ENCODE peak calls at places on chromosome 9, in seven cellular contexts. O is prostate gland, U is stomach, L is spleen, V is sigmoid colon, E is endothelial cell of umbilical vein, X is vagina. B is an unnamed sample.

GRCh38 chr9:118809160-118809625 is 560.0 kb downstream of the BRINP1 start:
- DNase-seq in O (no peak), U (no peak), L (peak), X (no peak), E (no peak), V (no peak), B (no peak)

GRCh38 chr9:86946712-86947145 is 577 bp downstream of the GAS1 start:
- DNase-seq in E (peak), O (peak), U (peak), X (no peak), L (peak), V (peak), B (no peak)

GRCh38 chr9:92763721-92764380 is 782 bp downstream of the BICD2 start:
- DNase-seq in O (no peak), U (no peak), X (no peak), E (peak), L (peak), V (peak), B (peak)

GRCh38 chr9:18238752-18239151 is 235.2 kb upstream of the ADAMTSL1 start:
- DNase-seq in V (no peak), U (no peak), L (no peak), E (peak), O (no peak), X (no peak), B (no peak)

GRCh38 chr9:117734523-117735314 is 30.5 kb downstream of the TLR4 start:
- DNase-seq in L (no peak), X (no peak), E (no peak), U (no peak), V (no peak), O (no peak), B (no peak)

GRCh38 chr9:106945727-106946690 is 83.0 kb downstream of the ZNF462 start:
- DNase-seq in O (no peak), U (no peak), L (no peak), V (no peak), X (no peak), E (peak), B (no peak)

GRCh38 chr9:133188006-133188842 is 20.8 kb downstream of the OBP2B start:
- DNase-seq in L (peak), O (no peak), E (no peak), U (no peak), X (no peak), V (peak), B (no peak)

GRCh38 chr9:108612510-108612909 is 243.3 kb downstream of the ACTL7B start:
- DNase-seq in U (no peak), O (no peak), V (no peak), X (no peak), L (no peak), E (no peak), B (no peak)

GRCh38 chr9:20315672-20316071 is 306.6 kb downstream of the MLLT3 start:
- DNase-seq in U (no peak), O (no peak), E (no peak), L (no peak), V (no peak), X (no peak), B (no peak)

GRCh38 chr9:86288501-86288900 is 6.2 kb upstream of the ISCA1 start:
- DNase-seq in O (no peak), U (no peak), E (no peak), L (no peak), X (no peak), V (no peak), B (no peak)

GRCh38 chr9:18799420-18799819 is 233.6 kb downstream of the SAXO1 start:
- DNase-seq in E (no peak), L (no peak), V (no peak), X (no peak), O (no peak), U (no peak), B (no peak)

GRCh38 chr9:128838338-128838737 is 8.7 kb upstream of the SPOUT1 start:
- DNase-seq in L (no peak), X (no peak), O (no peak), V (no peak), U (no peak), E (no peak), B (no peak)

GRCh38 chr9:18976368-18977238 is 56.4 kb downstream of the SAXO1 start:
- DNase-seq in V (no peak), O (no peak), L (no peak), U (peak), E (peak), X (no peak), B (no peak)

GRCh38 chr9:16421534-16421933 is 448.9 kb downstream of the BNC2 start:
- DNase-seq in E (no peak), X (no peak), O (no peak), V (no peak), L (no peak), U (no peak), B (no peak)

GRCh38 chr9:12494411-12494810 is 198.8 kb upstream of the TYRP1 start:
- DNase-seq in E (no peak), L (no peak), V (no peak), O (no peak), U (no peak), X (no peak), B (no peak)

GRCh38 chr9:99181621-99182020 is 40.1 kb downstream of the ALG2 start:
- DNase-seq in U (no peak), O (no peak), L (no peak), V (no peak), X (no peak), E (no peak), B (no peak)

GRCh38 chr9:85892406-85892805 is 48.5 kb upstream of the NAA35 start:
- DNase-seq in V (no peak), U (no peak), E (no peak), L (no peak), O (no peak), X (no peak), B (no peak)

GRCh38 chr9:31034311-31034710 is 1350.1 kb upstream of the ACO1 start:
- DNase-seq in V (no peak), E (no peak), U (no peak), L (no peak), X (no peak), O (no peak), B (no peak)

GRCh38 chr9:110115868-110116542 is 92.0 kb downstream of the C9orf152 start:
- DNase-seq in E (no peak), V (no peak), X (no peak), L (no peak), O (no peak), U (no peak), B (no peak)

GRCh38 chr9:124297553-124297905 is 39.8 kb downstream of the NEK6 start:
- DNase-seq in E (peak), U (peak), L (no peak), V (peak), X (no peak), O (peak), B (no peak)
- TF ChIP-seq POLR2AphosphoS5 in E (peak), U (no peak), L (peak), V (peak), X (peak), O (peak), B (no peak)

GRCh38 chr9:114386886-114387677 is 700 bp downstream of the AKNA start:
- DNase-seq in X (no peak), V (peak), L (peak), E (no peak), U (peak), O (no peak), B (no peak)
- TF ChIP-seq POLR2AphosphoS5 in X (no peak), V (no peak), L (peak), E (no peak), U (no peak), O (no peak), B (no peak)

GRCh38 chr9:91134608-91135007 is 227.1 kb downstream of the AUH start:
- DNase-seq in E (no peak), X (no peak), L (no peak), V (no peak), O (no peak), U (no peak), B (no peak)

GRCh38 chr9:91127653-91128052 is 234.1 kb downstream of the AUH start:
- DNase-seq in U (no peak), V (no peak), X (no peak), E (no peak), L (no peak), O (no peak), B (no peak)

GRCh38 chr9:91130796-91131318 is 230.9 kb downstream of the AUH start:
- DNase-seq in V (no peak), O (no peak), U (no peak), E (no peak), X (no peak), L (no peak), B (no peak)

GRCh38 chr9:91132576-91133073 is 229.1 kb downstream of the AUH start:
- DNase-seq in U (no peak), O (no peak), L (no peak), E (no peak), X (no peak), V (no peak), B (no peak)

DNA sequence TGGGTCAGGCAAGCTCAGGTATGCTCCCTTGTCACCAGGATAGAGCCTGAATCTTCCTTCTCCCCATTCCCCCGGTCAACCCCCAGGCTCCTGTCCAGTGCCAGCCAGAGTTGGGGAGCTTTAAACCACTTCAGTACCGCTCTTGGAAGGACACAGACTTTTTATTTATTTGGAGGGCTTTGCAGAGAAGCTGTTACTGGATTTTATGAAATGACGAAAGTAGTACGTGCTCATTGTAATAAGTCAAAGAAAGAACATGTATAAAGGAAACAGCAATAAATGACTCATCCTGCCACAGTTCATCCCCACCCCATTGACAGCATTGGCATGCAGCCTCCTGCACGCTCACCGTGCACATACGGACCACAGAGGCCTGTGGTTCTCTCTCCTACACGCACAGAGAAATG is 230.3 kb downstream of the AUH start:
- DNase-seq in E (peak), X (no peak), O (peak), U (peak), V (peak), L (no peak), B (no peak)
- TF ChIP-seq POLR2AphosphoS5 in E (no peak), X (peak), O (peak), U (peak), V (peak), L (no peak), B (no peak)

DNA sequence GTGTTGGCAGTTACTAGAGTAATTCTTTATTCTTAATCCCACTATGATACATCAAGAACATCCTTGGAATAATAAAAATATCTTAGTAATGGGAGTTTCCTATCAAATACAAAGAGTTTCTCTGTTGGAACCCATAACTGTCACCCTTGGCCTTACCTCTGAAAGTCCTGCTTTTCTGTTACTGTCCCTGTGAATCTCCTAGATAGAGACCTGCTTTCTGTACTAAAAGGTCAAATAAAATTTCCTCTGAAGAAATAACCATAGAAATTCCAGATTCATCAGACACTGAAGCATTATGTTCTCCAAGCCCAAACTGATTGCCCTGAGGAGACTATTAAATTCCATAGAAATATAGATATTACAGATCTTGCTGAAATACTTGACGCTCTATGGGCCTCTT is 63.0 kb downstream of the KCNV2 start:
- DNase-seq in U (no peak), X (no peak), O (no peak), L (no peak), V (no peak), E (no peak), B (no peak)
- TF ChIP-seq POLR2AphosphoS5 in U (no peak), X (no peak), O (no peak), L (no peak), V (no peak), E (no peak), B (no peak)